ENCODE peak calls at places on chromosome 19, in eight cellular contexts. One of them, this sample, is unnamed. For H3K36me3, the result is how much of the 10 kb centered on the place peaks cover.

GRCh38 chr19:5943623-5944022 is 29.6 kb downstream of the CAPS start:
- DNase-seq in heart left ventricle: no peak
- DNase-seq in CD8-positive, alpha-beta memory T cell: no peak
- DNase-seq in breast epithelium: no peak
- DNase-seq in stomach: no peak
- DNase-seq in uterus: no peak
- DNase-seq in fibroblast of lung: peak
- DNase-seq in suprapubic skin: no peak
- DNase-seq in this sample: no peak

GRCh38 chr19:1619703-1620102 is 14.4 kb upstream of the UQCR11 start:
- DNase-seq in suprapubic skin: no peak
- DNase-seq in breast epithelium: no peak
- DNase-seq in heart left ventricle: no peak
- DNase-seq in uterus: no peak
- DNase-seq in stomach: no peak
- DNase-seq in fibroblast of lung: no peak
- DNase-seq in CD8-positive, alpha-beta memory T cell: no peak
- DNase-seq in this sample: no peak

GRCh38 chr19:35268546-35269424 is at the start of gene USF2:
- DNase-seq in suprapubic skin: no peak
- DNase-seq in uterus: peak
- DNase-seq in stomach: peak
- DNase-seq in CD8-positive, alpha-beta memory T cell: peak
- DNase-seq in fibroblast of lung: peak
- DNase-seq in heart left ventricle: peak
- DNase-seq in breast epithelium: no peak
- DNase-seq in this sample: peak

GRCh38 chr19:6161271-6161850 is 25.9 kb downstream of the ACSBG2 start:
- DNase-seq in heart left ventricle: peak
- DNase-seq in fibroblast of lung: no peak
- DNase-seq in suprapubic skin: no peak
- DNase-seq in CD8-positive, alpha-beta memory T cell: peak
- DNase-seq in breast epithelium: no peak
- DNase-seq in uterus: peak
- DNase-seq in stomach: no peak
- DNase-seq in this sample: peak

GRCh38 chr19:4373601-4374441 is 26.5 kb downstream of the SH3GL1 start:
- DNase-seq in fibroblast of lung: peak
- DNase-seq in suprapubic skin: peak
- DNase-seq in breast epithelium: no peak
- DNase-seq in CD8-positive, alpha-beta memory T cell: no peak
- DNase-seq in heart left ventricle: peak
- DNase-seq in stomach: no peak
- DNase-seq in uterus: peak
- DNase-seq in this sample: no peak

GRCh38 chr19:10855879-10856522 is 7.8 kb downstream of the C19orf38 start:
- DNase-seq in fibroblast of lung: no peak
- DNase-seq in suprapubic skin: no peak
- DNase-seq in heart left ventricle: no peak
- DNase-seq in stomach: no peak
- DNase-seq in breast epithelium: no peak
- DNase-seq in uterus: no peak
- DNase-seq in CD8-positive, alpha-beta memory T cell: no peak
- DNase-seq in this sample: no peak

GRCh38 chr19:11378319-11379189 is 4.1 kb downstream of the SWSAP1 start:
- DNase-seq in heart left ventricle: peak
- DNase-seq in uterus: no peak
- DNase-seq in breast epithelium: no peak
- DNase-seq in stomach: peak
- DNase-seq in suprapubic skin: no peak
- DNase-seq in CD8-positive, alpha-beta memory T cell: no peak
- DNase-seq in fibroblast of lung: peak
- DNase-seq in this sample: peak

GRCh38 chr19:28419312-28419711 is 793.6 kb downstream of the UQCRFS1 start:
- DNase-seq in CD8-positive, alpha-beta memory T cell: no peak
- DNase-seq in breast epithelium: no peak
- DNase-seq in suprapubic skin: no peak
- DNase-seq in heart left ventricle: no peak
- DNase-seq in fibroblast of lung: no peak
- DNase-seq in stomach: no peak
- DNase-seq in uterus: no peak
- DNase-seq in this sample: no peak

GRCh38 chr19:56126983-56127780 is 6.1 kb upstream of the ZNF787 start:
- DNase-seq in breast epithelium: no peak
- DNase-seq in heart left ventricle: no peak
- DNase-seq in stomach: no peak
- DNase-seq in uterus: no peak
- DNase-seq in fibroblast of lung: no peak
- DNase-seq in suprapubic skin: no peak
- DNase-seq in CD8-positive, alpha-beta memory T cell: no peak
- DNase-seq in this sample: no peak

GRCh38 chr19:34962945-34963530 is 991 bp downstream of the ZNF792 start:
- DNase-seq in fibroblast of lung: no peak
- DNase-seq in breast epithelium: no peak
- DNase-seq in heart left ventricle: no peak
- DNase-seq in stomach: no peak
- DNase-seq in CD8-positive, alpha-beta memory T cell: no peak
- DNase-seq in uterus: no peak
- DNase-seq in suprapubic skin: no peak
- DNase-seq in this sample: no peak

GRCh38 chr19:38392707-38393308 is 4.3 kb downstream of the SPRED3 start:
- DNase-seq in fibroblast of lung: no peak
- DNase-seq in suprapubic skin: no peak
- DNase-seq in breast epithelium: no peak
- DNase-seq in heart left ventricle: no peak
- DNase-seq in CD8-positive, alpha-beta memory T cell: no peak
- DNase-seq in stomach: peak
- DNase-seq in uterus: no peak
- DNase-seq in this sample: no peak

GRCh38 chr19:36973844-36974195 is 57.7 kb downstream of the ZNF568 start:
- DNase-seq in heart left ventricle: no peak
- DNase-seq in stomach: no peak
- DNase-seq in fibroblast of lung: no peak
- DNase-seq in CD8-positive, alpha-beta memory T cell: no peak
- DNase-seq in breast epithelium: no peak
- DNase-seq in suprapubic skin: no peak
- DNase-seq in uterus: no peak
- DNase-seq in this sample: no peak

GRCh38 chr19:1618157-1619093 is 13.2 kb upstream of the UQCR11 start:
- DNase-seq in breast epithelium: no peak
- DNase-seq in heart left ventricle: no peak
- DNase-seq in suprapubic skin: no peak
- DNase-seq in uterus: no peak
- DNase-seq in stomach: peak
- DNase-seq in CD8-positive, alpha-beta memory T cell: no peak
- DNase-seq in fibroblast of lung: no peak
- DNase-seq in this sample: peak

GRCh38 chr19:39345956-39346355 is 3.7 kb downstream of the SAMD4B start:
- DNase-seq in heart left ventricle: no peak
- DNase-seq in CD8-positive, alpha-beta memory T cell: no peak
- DNase-seq in fibroblast of lung: no peak
- DNase-seq in breast epithelium: no peak
- DNase-seq in uterus: no peak
- DNase-seq in suprapubic skin: no peak
- DNase-seq in stomach: no peak
- DNase-seq in this sample: no peak

GRCh38 chr19:6064016-6064702 is 46.1 kb downstream of the RFX2 start:
- DNase-seq in breast epithelium: no peak
- DNase-seq in stomach: no peak
- DNase-seq in suprapubic skin: peak
- DNase-seq in CD8-positive, alpha-beta memory T cell: no peak
- DNase-seq in uterus: peak
- DNase-seq in heart left ventricle: no peak
- DNase-seq in fibroblast of lung: no peak
- DNase-seq in this sample: no peak

GRCh38 chr19:45766293-45766918 is 2.6 kb downstream of the SIX5 start:
- DNase-seq in heart left ventricle: no peak
- DNase-seq in stomach: no peak
- DNase-seq in uterus: no peak
- DNase-seq in breast epithelium: no peak
- DNase-seq in fibroblast of lung: no peak
- DNase-seq in suprapubic skin: no peak
- DNase-seq in CD8-positive, alpha-beta memory T cell: no peak
- DNase-seq in this sample: no peak
- H3K4me3 ChIP-seq in heart left ventricle: peak
- H3K4me3 ChIP-seq in stomach: peak
- H3K4me3 ChIP-seq in uterus: peak
- H3K4me3 ChIP-seq in breast epithelium: peak
- H3K4me3 ChIP-seq in fibroblast of lung: peak
- H3K4me3 ChIP-seq in suprapubic skin: peak
- H3K4me3 ChIP-seq in CD8-positive, alpha-beta memory T cell: no peak
- H3K4me3 ChIP-seq in this sample: no peak

GRCh38 chr19:51110666-51110971 is 2.4 kb upstream of the CTU1 start:
- DNase-seq in suprapubic skin: no peak
- DNase-seq in CD8-positive, alpha-beta memory T cell: no peak
- DNase-seq in fibroblast of lung: no peak
- DNase-seq in heart left ventricle: no peak
- DNase-seq in stomach: no peak
- DNase-seq in uterus: no peak
- DNase-seq in breast epithelium: no peak
- DNase-seq in this sample: no peak
- H3K36me3 ChIP-seq in suprapubic skin: under half
- H3K36me3 ChIP-seq in CD8-positive, alpha-beta memory T cell: under half
- H3K36me3 ChIP-seq in fibroblast of lung: under half
- H3K36me3 ChIP-seq in heart left ventricle: under half
- H3K36me3 ChIP-seq in stomach: under half
- H3K36me3 ChIP-seq in uterus: under half
- H3K36me3 ChIP-seq in breast epithelium: under half
- H3K36me3 ChIP-seq in this sample: under half

GRCh38 chr19:44948763-44949374 is 3.0 kb downstream of the APOC2 start:
- DNase-seq in uterus: no peak
- DNase-seq in stomach: no peak
- DNase-seq in suprapubic skin: no peak
- DNase-seq in fibroblast of lung: no peak
- DNase-seq in CD8-positive, alpha-beta memory T cell: no peak
- DNase-seq in heart left ventricle: no peak
- DNase-seq in breast epithelium: no peak
- DNase-seq in this sample: no peak
- H3K4me3 ChIP-seq in uterus: no peak
- H3K4me3 ChIP-seq in stomach: no peak
- H3K4me3 ChIP-seq in suprapubic skin: no peak
- H3K4me3 ChIP-seq in fibroblast of lung: no peak
- H3K4me3 ChIP-seq in CD8-positive, alpha-beta memory T cell: no peak
- H3K4me3 ChIP-seq in heart left ventricle: no peak
- H3K4me3 ChIP-seq in breast epithelium: no peak
- H3K4me3 ChIP-seq in this sample: no peak

GRCh38 chr19:8321760-8322637 is 703 bp downstream of the RPS28 start:
- DNase-seq in breast epithelium: no peak
- DNase-seq in fibroblast of lung: no peak
- DNase-seq in stomach: no peak
- DNase-seq in heart left ventricle: no peak
- DNase-seq in suprapubic skin: no peak
- DNase-seq in uterus: no peak
- DNase-seq in CD8-positive, alpha-beta memory T cell: no peak
- DNase-seq in this sample: no peak

GRCh38 chr19:8322638-8322997 is 1.3 kb downstream of the RPS28 start:
- DNase-seq in breast epithelium: no peak
- DNase-seq in CD8-positive, alpha-beta memory T cell: no peak
- DNase-seq in uterus: no peak
- DNase-seq in suprapubic skin: no peak
- DNase-seq in fibroblast of lung: no peak
- DNase-seq in stomach: no peak
- DNase-seq in heart left ventricle: no peak
- DNase-seq in this sample: no peak

GRCh38 chr19:8320564-8321066 is 560 bp downstream of the NDUFA7 start:
- DNase-seq in fibroblast of lung: no peak
- DNase-seq in CD8-positive, alpha-beta memory T cell: no peak
- DNase-seq in breast epithelium: no peak
- DNase-seq in stomach: no peak
- DNase-seq in heart left ventricle: no peak
- DNase-seq in uterus: no peak
- DNase-seq in suprapubic skin: no peak
- DNase-seq in this sample: no peak

GRCh38 chr19:8321067-8321759 is at the start of the genes NDUFA7 and RPS28:
- DNase-seq in heart left ventricle: peak
- DNase-seq in fibroblast of lung: peak
- DNase-seq in stomach: peak
- DNase-seq in uterus: peak
- DNase-seq in CD8-positive, alpha-beta memory T cell: peak
- DNase-seq in breast epithelium: peak
- DNase-seq in suprapubic skin: peak
- DNase-seq in this sample: peak

GRCh38 chr19:8319807-8320520 is 1.2 kb downstream of the NDUFA7 start:
- DNase-seq in heart left ventricle: no peak
- DNase-seq in fibroblast of lung: no peak
- DNase-seq in uterus: no peak
- DNase-seq in CD8-positive, alpha-beta memory T cell: no peak
- DNase-seq in suprapubic skin: no peak
- DNase-seq in breast epithelium: no peak
- DNase-seq in stomach: no peak
- DNase-seq in this sample: no peak
- H3K36me3 ChIP-seq in heart left ventricle: under half
- H3K36me3 ChIP-seq in fibroblast of lung: under half
- H3K36me3 ChIP-seq in uterus: under half
- H3K36me3 ChIP-seq in CD8-positive, alpha-beta memory T cell: under half
- H3K36me3 ChIP-seq in suprapubic skin: under half
- H3K36me3 ChIP-seq in breast epithelium: under half
- H3K36me3 ChIP-seq in stomach: under half
- H3K36me3 ChIP-seq in this sample: under half

This sample was measured in WERI-Rb-1.